ENCODE peak calls at places on chromosomes 11 and 22, in five cellular contexts. One of them, this sample, is unnamed.

GRCh38 chr11:44484211-44484610 is 81.3 kb upstream of the CD82 start:
- DNase-seq in T follicular helper cell: no peak
- DNase-seq in transverse colon: no peak
- DNase-seq in HT-29: peak; percentile 38
- DNase-seq in body of pancreas: no peak
- DNase-seq in this sample: no peak

GRCh38 chr11:9787981-9788521 is 124.2 kb downstream of the SWAP70 start:
- DNase-seq in HT-29: no peak
- DNase-seq in T follicular helper cell: no peak
- DNase-seq in transverse colon: peak; percentile 10
- DNase-seq in body of pancreas: peak; percentile 22
- DNase-seq in this sample: no peak

GRCh38 chr11:123799438-123799837 is 6.7 kb downstream of the OR6M1 start:
- DNase-seq in T follicular helper cell: no peak
- DNase-seq in body of pancreas: peak; percentile 20
- DNase-seq in transverse colon: no peak
- DNase-seq in HT-29: no peak
- DNase-seq in this sample: no peak

GRCh38 chr22:32204856-32205722 is at the start of gene RFPL2:
- DNase-seq in HT-29: peak; percentile 60
- DNase-seq in T follicular helper cell: no peak
- DNase-seq in transverse colon: peak; percentile 32
- DNase-seq in body of pancreas: peak; percentile 60
- DNase-seq in this sample: no peak

GRCh38 chr11:97683733-97684132 is 1293.9 kb downstream of the JRKL start:
- DNase-seq in HT-29: peak; percentile 67
- DNase-seq in transverse colon: no peak
- DNase-seq in T follicular helper cell: no peak
- DNase-seq in body of pancreas: no peak
- DNase-seq in this sample: no peak

GRCh38 chr11:77175021-77175842 is 47.2 kb downstream of the MYO7A start:
- DNase-seq in body of pancreas: no peak
- DNase-seq in transverse colon: no peak
- DNase-seq in HT-29: no peak
- DNase-seq in T follicular helper cell: no peak
- DNase-seq in this sample: no peak

GRCh38 chr11:57513911-57514537 is 1.5 kb downstream of the SLC43A1 start:
- DNase-seq in T follicular helper cell: no peak
- DNase-seq in transverse colon: peak; percentile 53
- DNase-seq in HT-29: peak; percentile 58
- DNase-seq in body of pancreas: peak; percentile 70
- DNase-seq in this sample: no peak

GRCh38 chr22:10961043-10961860 is 4566.7 kb upstream of the OR11H1 start:
- DNase-seq in transverse colon: no peak
- DNase-seq in body of pancreas: no peak
- DNase-seq in HT-29: no peak
- DNase-seq in T follicular helper cell: no peak
- DNase-seq in this sample: no peak

GRCh38 chr22:45180280-45180679 is 16.6 kb downstream of the NUP50 start:
- DNase-seq in transverse colon: no peak
- DNase-seq in body of pancreas: no peak
- DNase-seq in T follicular helper cell: no peak
- DNase-seq in HT-29: no peak
- DNase-seq in this sample: no peak

GRCh38 chr11:69488543-69488940 is 7.1 kb downstream of the LINC01488 start:
- DNase-seq in T follicular helper cell: no peak
- DNase-seq in body of pancreas: no peak
- DNase-seq in HT-29: no peak
- DNase-seq in transverse colon: no peak
- DNase-seq in this sample: no peak

GRCh38 chr11:58927393-58928081 is 11.8 kb upstream of the GLYATL1 start:
- DNase-seq in body of pancreas: peak; percentile 67
- DNase-seq in T follicular helper cell: peak; percentile 5
- DNase-seq in HT-29: peak; percentile 12
- DNase-seq in transverse colon: peak; percentile 43
- DNase-seq in this sample: no peak

GRCh38 chr22:33049125-33049729 is 9.0 kb downstream of the SYN3 start:
- DNase-seq in body of pancreas: peak; percentile 80
- DNase-seq in HT-29: peak; percentile 62
- DNase-seq in T follicular helper cell: peak; percentile 21
- DNase-seq in transverse colon: peak; percentile 67
- DNase-seq in this sample: peak; percentile 4

GRCh38 chr22:45201678-45202332 is 38.1 kb downstream of the NUP50 start:
- DNase-seq in body of pancreas: no peak
- DNase-seq in HT-29: peak; percentile 37
- DNase-seq in transverse colon: no peak
- DNase-seq in T follicular helper cell: no peak
- DNase-seq in this sample: no peak

GRCh38 chr11:134578807-134579708 is 167.0 kb upstream of the B3GAT1 start:
- DNase-seq in T follicular helper cell: no peak
- DNase-seq in body of pancreas: no peak
- DNase-seq in HT-29: peak; percentile 67
- DNase-seq in transverse colon: peak; percentile 35
- DNase-seq in this sample: no peak

GRCh38 chr22:41123151-41123550 is 30.8 kb downstream of the EP300 start:
- DNase-seq in transverse colon: no peak
- DNase-seq in body of pancreas: no peak
- DNase-seq in T follicular helper cell: no peak
- DNase-seq in HT-29: no peak
- DNase-seq in this sample: no peak

GRCh38 chr22:36375071-36375980 is 12.4 kb downstream of the MYH9 start:
- DNase-seq in T follicular helper cell: no peak
- DNase-seq in HT-29: no peak
- DNase-seq in body of pancreas: peak; percentile 59
- DNase-seq in transverse colon: no peak
- DNase-seq in this sample: no peak